ENCODE peak calls at places on chromosomes 12 and 14, in four cellular contexts. V is astrocyte of the spinal cord, M is foreskin fibroblast, J is retinal pigment epithelial cell. E is an unnamed sample.

GRCh38 chr14:77557391-77557790 is 58.8 kb upstream of the ISM2 start:
- DNase-seq in V (no peak), M (no peak), J (no peak), E (no peak)

GRCh38 chr12:45989277-45989856 is 1.0 kb downstream of the SCAF11 start:
- DNase-seq in V (no peak), M (no peak), J (no peak), E (peak)

GRCh38 chr12:103647267-103647666 is 60.2 kb downstream of the STAB2 start:
- DNase-seq in V (peak), M (peak), J (peak), E (peak)

GRCh38 chr14:92987148-92987570 is 64.2 kb downstream of the CHGA start:
- DNase-seq in V (no peak), M (no peak), J (no peak), E (no peak)

GRCh38 chr12:106282457-106283097 is 20.0 kb upstream of the TCP11L2 start:
- DNase-seq in V (peak), M (peak), J (no peak), E (peak)

GRCh38 chr14:51704465-51705050 is 52.8 kb downstream of the FRMD6 start:
- DNase-seq in V (peak), M (no peak), J (no peak), E (no peak)

GRCh38 chr12:89893972-89894706 is 185.5 kb upstream of the ATP2B1 start:
- DNase-seq in V (peak), M (peak), J (no peak), E (peak)

GRCh38 chr12:8108808-8109398 is 14.5 kb upstream of the CLEC4A start:
- DNase-seq in V (peak), M (peak), J (peak), E (peak)

GRCh38 chr12:122921917-122922316 is 26.0 kb upstream of the VPS37B start:
- DNase-seq in V (no peak), M (peak), J (no peak), E (no peak)

GRCh38 chr12:72036393-72036792 is 97.7 kb downstream of the TPH2 start:
- DNase-seq in V (no peak), M (no peak), J (no peak), E (no peak)

GRCh38 chr12:46492471-46493351 is 120.1 kb upstream of the SLC38A2 start:
- DNase-seq in V (peak), M (peak), J (no peak), E (peak)

GRCh38 chr14:35419429-35419841 is 14.9 kb upstream of the NFKBIA start:
- DNase-seq in V (no peak), M (peak), J (no peak), E (no peak)

GRCh38 chr14:51394391-51394790 is 154.3 kb downstream of the TMX1 start:
- DNase-seq in V (no peak), M (peak), J (no peak), E (peak)

GRCh38 chr12:63821781-63822251 is 22.7 kb upstream of the SRGAP1 start:
- DNase-seq in V (peak), M (peak), J (no peak), E (peak)

GRCh38 chr14:75514673-75515630 is 7.3 kb upstream of the BATF start:
- DNase-seq in V (peak), M (peak), J (no peak), E (peak)

GRCh38 chr12:39816671-39817185 is 197.1 kb upstream of the ABCD2 start:
- DNase-seq in V (no peak), M (no peak), J (no peak), E (no peak)

GRCh38 chr14:36556811-36557433 is 25.5 kb downstream of the NKX2-8 start:
- DNase-seq in V (peak), M (peak), J (no peak), E (peak)

GRCh38 chr14:102238766-102239165 is 66.2 kb downstream of the MOK start:
- DNase-seq in V (no peak), M (no peak), J (no peak), E (no peak)

GRCh38 chr14:74563233-74563585 is 48.8 kb downstream of the LTBP2 start:
- DNase-seq in V (peak), M (peak), J (no peak), E (peak)

GRCh38 chr14:36222952-36223468 is 46.5 kb upstream of the PTCSC3 start:
- DNase-seq in V (no peak), M (peak), J (no peak), E (no peak)

GRCh38 chr12:124011435-124012124 is 38.6 kb downstream of the ZNF664 start:
- DNase-seq in V (no peak), M (no peak), J (no peak), E (no peak)

GRCh38 chr12:24821691-24822090 is 127.2 kb downstream of the BCAT1 start:
- DNase-seq in V (peak), M (peak), J (no peak), E (peak)

GRCh38 chr14:54816450-54816849 is 86.2 kb downstream of the GCH1 start:
- DNase-seq in V (no peak), M (no peak), J (no peak), E (no peak)

GRCh38 chr14:103474893-103475292 is 47.7 kb downstream of the CKB start:
- DNase-seq in V (no peak), M (no peak), J (no peak), E (no peak)

DNA sequence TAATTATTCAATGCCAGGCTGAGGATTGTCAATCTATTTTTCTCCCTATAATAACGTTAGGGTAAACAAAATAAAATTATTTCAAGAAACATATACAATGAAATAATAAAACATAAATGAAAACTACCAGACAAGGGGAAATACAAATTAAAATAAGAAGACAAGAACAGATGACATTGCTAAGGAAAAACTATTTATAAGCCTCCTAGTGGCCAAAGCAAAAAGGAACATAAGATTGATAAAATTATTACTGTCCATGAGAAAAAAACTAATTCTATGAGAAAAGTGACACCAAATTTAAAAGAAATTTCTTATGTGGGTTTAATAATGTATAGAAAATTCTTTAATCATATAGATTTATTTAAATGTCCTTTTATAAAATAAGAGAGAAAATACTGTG is 294.7 kb downstream of the TTC6 start:
- DNase-seq in V (no peak), M (no peak), J (no peak), E (no peak)
- TF ChIP-seq CTCF in V (no peak), M (peak), J (no peak), E (no peak)

GRCh38 chr14:105439179-105439578 is 19.6 kb downstream of the MTA1 start:
- DNase-seq in V (no peak), M (no peak), J (no peak), E (no peak)

GRCh38 chr14:105440992-105441391 is 21.4 kb downstream of the MTA1 start:
- DNase-seq in V (no peak), M (no peak), J (no peak), E (no peak)

GRCh38 chr14:105440554-105440900 is 20.9 kb downstream of the MTA1 start:
- DNase-seq in V (no peak), M (no peak), J (no peak), E (no peak)

GRCh38 chr14:105437723-105438500 is 18.3 kb downstream of the MTA1 start:
- DNase-seq in V (no peak), M (no peak), J (no peak), E (no peak)

GRCh38 chr14:105439710-105440553 is 20.3 kb downstream of the MTA1 start:
- DNase-seq in V (no peak), M (peak), J (no peak), E (peak)
- TF ChIP-seq CTCF in V (no peak), M (no peak), J (no peak), E (no peak)

DNA sequence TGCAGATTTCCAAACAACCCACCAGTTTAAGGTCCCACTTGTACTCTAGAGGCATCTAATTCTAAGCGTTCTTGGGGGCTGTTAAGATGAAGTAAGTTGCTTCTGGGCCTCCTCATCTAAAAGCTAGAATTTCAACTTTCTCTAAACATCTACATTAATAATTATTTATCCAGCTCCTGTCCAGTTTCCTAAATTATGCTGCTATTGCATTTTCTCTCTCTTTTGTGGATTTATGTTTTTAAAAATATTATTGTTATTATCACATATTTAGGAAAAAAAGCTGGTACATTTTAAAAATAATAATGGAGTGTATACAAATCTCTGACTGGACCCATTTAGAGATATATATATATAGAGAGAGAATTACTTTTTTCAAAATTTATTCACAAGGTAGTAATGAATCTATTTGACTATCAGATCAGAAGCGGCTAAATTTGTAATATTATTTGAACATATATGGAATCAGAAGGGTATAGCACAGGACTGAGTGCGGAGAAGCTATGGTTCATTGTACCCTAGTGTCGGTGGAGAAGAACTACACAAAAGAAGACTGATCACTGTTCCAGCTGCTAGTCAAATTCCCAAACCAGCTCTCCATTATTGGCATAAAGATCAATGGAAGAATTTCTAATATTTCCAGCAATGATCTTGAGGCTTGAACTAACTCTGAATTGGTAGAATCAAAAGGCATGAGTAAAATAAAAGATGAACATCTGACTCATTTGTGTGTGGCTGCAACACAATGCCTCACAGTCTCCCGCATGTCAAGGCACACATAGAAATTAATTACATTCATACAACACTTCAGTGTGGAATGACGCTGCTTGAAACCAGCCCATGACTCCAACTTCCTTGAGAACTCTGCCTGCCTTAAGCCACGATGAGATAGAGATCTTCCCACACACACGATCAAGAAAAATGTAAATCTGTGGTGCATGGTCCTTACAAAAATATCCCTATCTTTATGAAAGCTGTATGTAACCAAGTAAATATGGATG is 433.4 kb upstream of the OR4E1 start:
- DNase-seq in V (no peak), M (no peak), J (no peak), E (no peak)
- TF ChIP-seq CTCF in V (no peak), M (no peak), J (peak), E (no peak)

GRCh38 chr12:49264873-49265792 is at the start of gene TUBA1C:
- DNase-seq in V (peak), M (peak), J (peak), E (peak)
- TF ChIP-seq CTCF in V (no peak), M (no peak), J (no peak), E (peak)

DNA sequence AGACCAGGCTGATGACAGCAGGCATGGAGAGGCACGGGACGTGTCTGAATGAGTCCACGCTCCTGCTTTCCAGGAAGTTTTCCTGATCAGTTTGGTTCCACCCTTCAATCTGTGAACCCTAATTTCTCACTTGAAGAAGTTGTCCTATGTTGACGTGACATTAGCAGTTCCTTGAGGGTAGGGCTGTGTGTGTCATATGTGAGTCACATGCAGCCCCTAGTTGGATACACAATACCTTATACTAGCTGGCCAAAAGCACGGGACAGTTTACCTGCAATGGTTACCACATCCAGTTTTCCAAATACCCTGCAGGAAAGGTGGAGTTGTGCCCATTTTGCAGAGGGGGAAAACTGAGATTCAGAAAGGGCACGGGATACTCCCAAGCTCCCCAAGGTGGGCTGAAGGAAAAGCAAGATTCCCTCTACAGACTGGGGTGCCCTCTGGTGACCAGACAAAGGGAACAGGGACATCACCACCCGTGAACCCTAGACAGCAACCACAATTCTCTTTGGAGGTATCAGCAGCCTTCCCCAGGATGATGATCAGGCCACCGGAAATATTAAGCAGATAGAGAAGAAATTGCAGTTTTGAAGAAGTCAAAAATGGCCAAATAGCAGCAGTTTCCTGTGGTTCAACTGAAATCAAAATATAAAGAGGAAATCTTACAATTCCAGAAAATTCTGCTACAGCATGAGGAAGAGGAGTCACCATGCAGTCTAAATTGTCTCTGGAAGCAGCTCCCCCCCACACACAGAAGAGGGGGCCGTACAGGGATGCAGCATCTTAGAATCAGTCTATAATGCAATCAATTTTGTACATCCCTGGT is 194.4 kb downstream of the PHETA1 start:
- DNase-seq in V (no peak), M (no peak), J (no peak), E (peak)
- TF ChIP-seq CTCF in V (no peak), M (no peak), J (peak), E (peak)

DNA sequence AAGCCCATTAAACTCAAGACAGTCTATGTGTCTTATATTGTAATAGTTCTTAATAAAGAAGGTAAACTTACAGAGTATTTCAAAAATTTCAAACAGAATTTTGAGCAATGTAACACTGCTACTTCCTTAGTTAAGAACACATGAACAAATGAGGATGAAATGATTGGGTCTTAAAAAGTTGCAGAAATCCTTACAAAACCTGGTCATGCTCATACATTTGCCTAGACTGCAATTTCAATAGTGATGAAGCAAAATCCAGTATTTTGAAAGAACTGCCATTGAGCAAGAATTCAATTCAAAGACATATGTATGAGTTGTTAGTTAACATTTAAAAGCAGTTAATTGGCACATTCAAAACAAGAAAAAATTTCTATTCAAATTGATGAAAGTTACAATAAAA is 17.8 kb upstream of the HIF1A start:
- DNase-seq in V (no peak), M (no peak), J (no peak), E (no peak)
- TF ChIP-seq CTCF in V (no peak), M (no peak), J (no peak), E (no peak)